ENCODE peak calls at places on chromosomes 13 and 19, in seven cellular contexts. V, K, T, I, U, Z and L are unnamed samples.

GRCh38 chr13:30791354-30791921 is 56.1 kb downstream of the ALOX5AP start:
- DNase-seq in V (no peak), K (no peak), T (no peak), I (no peak), U (no peak), Z (no peak), L (no peak)

GRCh38 chr19:6042776-6043726 is 65.1 kb upstream of the RANBP3 start:
- DNase-seq in V (no peak), K (no peak), T (no peak), I (no peak), U (no peak), Z (peak; percentile 35), L (no peak)

GRCh38 chr19:46404884-46405658 is 8.3 kb downstream of the CCDC8 start:
- DNase-seq in V (peak; percentile 45), K (no peak), T (no peak), I (no peak), U (no peak), Z (no peak), L (no peak)

GRCh38 chr19:49335071-49335783 is at the start of gene CD37:
- DNase-seq in V (peak; percentile 11), K (no peak), T (peak; percentile 75), I (no peak), U (no peak), Z (peak; percentile 53), L (peak; percentile 71)

GRCh38 chr13:75432811-75433244 is 49.1 kb downstream of the TBC1D4 start:
- DNase-seq in V (no peak), K (no peak), T (no peak), I (no peak), U (no peak), Z (no peak), L (no peak)

GRCh38 chr19:452829-453228 is 8.0 kb downstream of the SHC2 start:
- DNase-seq in V (no peak), K (no peak), T (no peak), I (no peak), U (no peak), Z (no peak), L (no peak)

GRCh38 chr13:113564331-113565023 is 20.1 kb upstream of the TFDP1 start:
- DNase-seq in V (no peak), K (no peak), T (peak; percentile 33), I (no peak), U (no peak), Z (peak; percentile 43), L (no peak)

GRCh38 chr19:21463449-21464105 is 41.8 kb upstream of the ZNF429 start:
- DNase-seq in V (peak; percentile 74), K (no peak), T (no peak), I (no peak), U (no peak), Z (peak; percentile 78), L (no peak)

GRCh38 chr19:383040-383439 is 25.9 kb downstream of the C2CD4C start:
- DNase-seq in V (no peak), K (no peak), T (no peak), I (no peak), U (no peak), Z (no peak), L (no peak)

GRCh38 chr19:53101518-53101917 is 1.7 kb downstream of the ZNF160 start:
- DNase-seq in V (no peak), K (no peak), T (no peak), I (no peak), U (no peak), Z (peak; percentile 58), L (peak; percentile 52)

GRCh38 chr13:84430015-84430414 is 547.7 kb upstream of the SLITRK1 start:
- DNase-seq in V (no peak), K (no peak), T (no peak), I (no peak), U (no peak), Z (no peak), L (no peak)

DNA sequence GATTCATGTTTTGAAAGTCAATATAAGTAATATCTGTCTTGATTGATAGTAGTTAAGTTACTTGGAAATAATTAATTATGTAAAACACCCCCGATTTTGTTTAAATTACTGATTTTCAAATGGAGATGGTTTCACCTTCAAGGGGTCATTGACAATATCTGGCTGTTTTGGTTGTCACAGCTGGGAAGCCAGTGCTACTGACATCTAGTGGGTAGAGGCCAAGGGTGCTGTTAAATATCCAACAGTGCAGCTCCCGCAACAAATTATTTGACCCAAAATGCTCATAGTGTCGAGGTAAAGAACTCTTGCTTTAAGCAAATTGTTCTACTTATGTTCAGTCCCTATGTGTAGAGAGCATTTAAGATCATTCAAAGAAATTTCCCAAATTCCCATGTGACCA is 50.6 kb upstream of the PCDH20 start:
- DNase-seq in V (no peak), K (no peak), T (no peak), I (no peak), U (no peak), Z (no peak), L (no peak)
- TF ChIP-seq CTCF in V (no peak), K (no peak), T (peak; percentile 15), I (no peak), U (peak; percentile 25), Z (no peak), L (no peak)

DNA sequence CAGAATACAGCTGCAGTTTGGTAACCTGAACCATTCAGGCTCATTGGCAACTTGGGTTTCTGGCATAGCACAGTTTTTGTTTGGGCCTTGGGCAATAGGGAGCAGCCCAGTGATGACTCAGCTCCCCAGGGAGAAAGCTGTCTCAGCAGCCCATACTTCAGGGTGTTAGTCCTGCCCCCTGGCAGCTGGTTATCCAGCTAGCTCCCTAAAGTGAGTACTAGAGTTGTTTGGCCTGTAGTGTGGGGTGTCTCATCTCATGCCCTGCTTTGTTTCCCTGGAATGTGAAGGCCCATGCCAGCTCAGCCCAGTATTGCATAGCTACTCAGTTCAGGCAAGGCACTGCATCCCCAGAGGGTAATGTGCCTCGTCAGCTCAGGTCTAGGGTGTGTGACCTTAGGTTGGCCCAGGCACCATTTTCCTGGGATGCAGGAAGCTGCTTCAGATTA is 18.2 kb upstream of the ZNF543 start:
- DNase-seq in V (no peak), K (peak; percentile 74), T (no peak), I (no peak), U (no peak), Z (peak; percentile 91), L (no peak)
- TF ChIP-seq CTCF in V (no peak), K (no peak), T (no peak), I (no peak), U (no peak), Z (no peak), L (no peak)

GRCh38 chr13:52707375-52707774 is 32.2 kb downstream of the CNMD start:
- DNase-seq in V (no peak), K (no peak), T (no peak), I (no peak), U (no peak), Z (no peak), L (no peak)
- TF ChIP-seq CTCF in V (no peak), K (no peak), T (no peak), I (no peak), U (peak; percentile 14), Z (no peak), L (no peak)

DNA sequence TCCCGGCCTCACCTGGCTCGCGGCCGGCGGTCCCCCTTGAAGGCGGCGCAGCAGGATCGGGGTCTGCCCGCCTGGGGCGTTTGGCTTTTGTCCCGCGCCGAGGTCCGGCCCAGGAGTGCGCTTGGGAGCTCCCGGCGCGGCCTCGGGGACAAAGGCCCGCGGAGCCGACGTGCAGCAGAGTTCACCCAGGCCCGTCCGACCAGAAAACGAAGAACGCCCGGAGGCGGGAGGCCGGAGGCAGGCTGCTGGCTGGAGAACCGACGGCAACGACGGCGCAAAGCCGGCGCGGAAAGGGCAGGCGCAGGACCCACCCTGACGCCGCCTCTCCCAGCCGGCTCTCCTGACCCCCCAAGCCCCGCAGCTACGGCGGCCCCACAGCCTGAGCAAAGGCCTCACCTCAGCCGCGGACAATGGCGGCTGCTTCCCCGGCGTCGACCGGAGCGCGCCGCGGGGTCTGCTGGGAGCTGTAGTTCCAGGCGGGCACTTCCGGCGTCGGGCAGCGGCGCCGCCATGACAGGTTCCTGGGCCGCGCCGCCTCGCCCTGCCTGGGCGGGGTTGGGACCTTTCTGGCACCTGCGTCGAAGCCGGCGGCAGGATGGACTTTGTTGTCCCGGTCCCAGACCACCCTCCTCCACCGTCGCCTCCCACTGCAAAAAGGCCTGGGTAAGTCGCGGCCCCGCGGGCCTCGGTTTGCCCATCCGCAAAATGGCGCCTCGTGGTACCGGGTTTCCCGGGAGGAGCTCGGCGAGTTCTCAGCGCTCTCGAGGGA is at the start of gene ZNF606:
- DNase-seq in V (peak; percentile 85), K (peak; percentile 90), T (peak; percentile 90), I (peak; percentile 92), U (peak; percentile 31), Z (peak; percentile 88), L (peak; percentile 80)
- TF ChIP-seq CTCF in V (no peak), K (no peak), T (no peak), I (no peak), U (no peak), Z (no peak), L (no peak)

GRCh38 chr19:2338751-2339643 is 10.5 kb downstream of the SPPL2B start:
- DNase-seq in V (no peak), K (no peak), T (no peak), I (no peak), U (no peak), Z (no peak), L (no peak)

GRCh38 chr19:2335848-2336247 is 7.4 kb downstream of the SPPL2B start:
- DNase-seq in V (no peak), K (no peak), T (no peak), I (no peak), U (no peak), Z (no peak), L (no peak)

GRCh38 chr19:2338055-2338615 is 9.7 kb downstream of the SPPL2B start:
- DNase-seq in V (no peak), K (no peak), T (no peak), I (no peak), U (no peak), Z (no peak), L (no peak)

GRCh38 chr19:2336528-2337328 is 8.2 kb downstream of the SPPL2B start:
- DNase-seq in V (no peak), K (no peak), T (no peak), I (no peak), U (no peak), Z (no peak), L (no peak)

DNA sequence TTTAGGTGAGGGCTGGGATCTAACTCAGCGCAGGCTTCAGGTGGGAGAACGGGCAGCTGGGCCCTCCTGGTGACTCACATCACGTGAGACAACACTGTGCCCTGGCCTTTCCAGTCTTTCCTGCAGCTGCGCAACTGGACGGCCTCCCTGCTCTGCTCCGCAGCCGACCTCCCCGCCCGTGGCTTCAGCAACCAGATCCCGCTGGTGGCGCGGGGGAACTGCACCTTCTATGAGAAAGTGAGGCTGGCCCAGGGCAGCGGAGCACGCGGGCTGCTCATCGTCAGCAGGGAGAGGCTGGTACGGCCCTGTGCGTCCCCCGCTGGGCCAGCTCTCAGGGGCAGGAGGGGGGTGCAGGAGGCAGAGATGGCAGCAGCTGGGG is 8.8 kb downstream of the SPPL2B start:
- DNase-seq in V (peak; percentile 45), K (peak; percentile 44), T (no peak), I (no peak), U (no peak), Z (peak; percentile 83), L (no peak)
- TF ChIP-seq CTCF in V (peak; percentile 18), K (peak; percentile 27), T (no peak), I (no peak), U (no peak), Z (no peak), L (no peak)